ENCODE peak calls at places on chromosomes 5 and 9, in eight cellular contexts. S, C, A, W, V, Z, O and H are unnamed samples.

GRCh38 chr5:97629281-97629680 is 446.2 kb upstream of the RIOK2 start:
- DNase-seq in W (peak), Z (peak), A (peak), V (no peak), S (peak), O (no peak), C (peak), H (peak)

GRCh38 chr5:137666109-137666850 is 69.6 kb downstream of the KLHL3 start:
- DNase-seq in C (peak), Z (no peak), O (no peak), V (peak), W (no peak), S (peak), A (no peak), H (no peak)

GRCh38 chr5:178777557-178777956 is 47.1 kb upstream of the ZNF354A start:
- DNase-seq in C (no peak), W (no peak), V (no peak), Z (no peak), A (peak), S (no peak), O (no peak), H (no peak)

GRCh38 chr9:35338561-35339274 is 151.2 kb upstream of the RUSC2 start:
- DNase-seq in Z (no peak), W (no peak), V (no peak), C (no peak), A (no peak), S (no peak), O (no peak), H (no peak)

GRCh38 chr5:118115791-118116190 is 872.6 kb downstream of the DTWD2 start:
- DNase-seq in O (no peak), S (peak), V (no peak), A (no peak), W (peak), C (no peak), Z (no peak), H (no peak)

GRCh38 chr9:34127035-34127948 is 794 bp upstream of the DCAF12 start:
- DNase-seq in W (no peak), Z (no peak), O (no peak), S (no peak), C (no peak), V (no peak), A (peak), H (no peak)

GRCh38 chr5:173691931-173692330 is 75.5 kb upstream of the BOD1 start:
- DNase-seq in Z (no peak), A (no peak), O (no peak), S (no peak), V (no peak), C (no peak), W (no peak), H (no peak)

GRCh38 chr5:53739111-53739510 is 178.7 kb downstream of the NDUFS4 start:
- DNase-seq in S (no peak), W (no peak), O (no peak), V (no peak), Z (no peak), A (no peak), C (no peak), H (no peak)

GRCh38 chr5:132498152-132498551 is 7.6 kb upstream of the IRF1 start:
- DNase-seq in C (no peak), O (no peak), W (peak), V (peak), S (peak), A (no peak), Z (no peak), H (peak)

GRCh38 chr5:74595143-74595915 is 45.2 kb downstream of the ENC1 start:
- DNase-seq in A (no peak), V (peak), W (no peak), S (peak), O (no peak), Z (no peak), C (peak), H (peak)

GRCh38 chr9:108133101-108133500 is 643.5 kb upstream of the KLF4 start:
- DNase-seq in A (no peak), Z (no peak), V (no peak), W (no peak), S (no peak), C (no peak), O (no peak), H (no peak)

GRCh38 chr5:119343766-119344165 is 12.1 kb upstream of the TNFAIP8 start:
- DNase-seq in C (no peak), W (no peak), V (peak), Z (no peak), O (no peak), A (no peak), S (peak), H (no peak)

GRCh38 chr5:181221792-181222629 is 1.1 kb upstream of the TRIM41 start:
- DNase-seq in W (peak), Z (peak), V (peak), O (peak), A (peak), C (peak), S (peak), H (peak)